ENCODE peak calls at places on chromosomes 1 and 21, in eight cellular contexts. One of them, this sample, is unnamed.
A peak's percentile ranks its signal among the peaks of the same experiment; 100 is the strongest.

GRCh38 chr21:42010507-42011493 is 640 bp upstream of the ZBTB21 start:
- DNase-seq in ovary: peak; percentile 54
- DNase-seq in neural progenitor cell: peak; percentile 74
- DNase-seq in uterus: peak; percentile 29
- DNase-seq in effector memory CD4-positive, alpha-beta T cell: no peak
- DNase-seq in CD8-positive, alpha-beta T cell: peak; percentile 61
- DNase-seq in PC-9: no peak
- DNase-seq in breast epithelium: peak; percentile 17
- DNase-seq in this sample: no peak

GRCh38 chr1:204103121-204103741 is 30.3 kb downstream of the SOX13 start:
- DNase-seq in ovary: no peak
- DNase-seq in CD8-positive, alpha-beta T cell: no peak
- DNase-seq in uterus: no peak
- DNase-seq in PC-9: peak; percentile 54
- DNase-seq in neural progenitor cell: peak; percentile 46
- DNase-seq in breast epithelium: no peak
- DNase-seq in effector memory CD4-positive, alpha-beta T cell: no peak
- DNase-seq in this sample: no peak

GRCh38 chr1:206737729-206738222 is 32.8 kb upstream of the IL19 start:
- DNase-seq in ovary: no peak
- DNase-seq in CD8-positive, alpha-beta T cell: no peak
- DNase-seq in breast epithelium: no peak
- DNase-seq in PC-9: no peak
- DNase-seq in effector memory CD4-positive, alpha-beta T cell: no peak
- DNase-seq in neural progenitor cell: no peak
- DNase-seq in uterus: no peak
- DNase-seq in this sample: no peak

GRCh38 chr21:43645414-43645891 is 13.8 kb downstream of the HSF2BP start:
- DNase-seq in effector memory CD4-positive, alpha-beta T cell: no peak
- DNase-seq in breast epithelium: peak; percentile 60
- DNase-seq in neural progenitor cell: peak; percentile 66
- DNase-seq in ovary: peak; percentile 50
- DNase-seq in uterus: peak; percentile 42
- DNase-seq in CD8-positive, alpha-beta T cell: no peak
- DNase-seq in PC-9: peak; percentile 41
- DNase-seq in this sample: no peak

GRCh38 chr1:77899647-77900320 is 11.4 kb downstream of the NEXN start:
- DNase-seq in neural progenitor cell: no peak
- DNase-seq in ovary: no peak
- DNase-seq in PC-9: no peak
- DNase-seq in CD8-positive, alpha-beta T cell: no peak
- DNase-seq in breast epithelium: no peak
- DNase-seq in uterus: no peak
- DNase-seq in effector memory CD4-positive, alpha-beta T cell: no peak
- DNase-seq in this sample: no peak

GRCh38 chr1:156118175-156118868 is 3.8 kb downstream of the LMNA start:
- DNase-seq in breast epithelium: no peak
- DNase-seq in effector memory CD4-positive, alpha-beta T cell: peak; percentile 10
- DNase-seq in neural progenitor cell: no peak
- DNase-seq in ovary: peak; percentile 49
- DNase-seq in PC-9: no peak
- DNase-seq in CD8-positive, alpha-beta T cell: no peak
- DNase-seq in uterus: no peak
- DNase-seq in this sample: peak; percentile 75

GRCh38 chr1:180252638-180253536 is 22.8 kb downstream of the LHX4 start:
- DNase-seq in CD8-positive, alpha-beta T cell: peak; percentile 72
- DNase-seq in uterus: peak; percentile 52
- DNase-seq in effector memory CD4-positive, alpha-beta T cell: peak; percentile 31
- DNase-seq in PC-9: peak; percentile 47
- DNase-seq in ovary: no peak
- DNase-seq in breast epithelium: no peak
- DNase-seq in neural progenitor cell: peak; percentile 82
- DNase-seq in this sample: peak; percentile 67

GRCh38 chr1:57826535-57826934 is 402.7 kb upstream of the DAB1 start:
- DNase-seq in effector memory CD4-positive, alpha-beta T cell: no peak
- DNase-seq in ovary: no peak
- DNase-seq in PC-9: no peak
- DNase-seq in breast epithelium: no peak
- DNase-seq in CD8-positive, alpha-beta T cell: no peak
- DNase-seq in neural progenitor cell: no peak
- DNase-seq in uterus: no peak
- DNase-seq in this sample: peak; percentile 14

GRCh38 chr1:245411245-245411644 is 256.5 kb downstream of the KIF26B start:
- DNase-seq in effector memory CD4-positive, alpha-beta T cell: no peak
- DNase-seq in ovary: no peak
- DNase-seq in PC-9: no peak
- DNase-seq in CD8-positive, alpha-beta T cell: no peak
- DNase-seq in neural progenitor cell: no peak
- DNase-seq in breast epithelium: no peak
- DNase-seq in uterus: no peak
- DNase-seq in this sample: no peak

GRCh38 chr1:152348447-152348846 is 11.4 kb downstream of the FLG2 start:
- DNase-seq in ovary: no peak
- DNase-seq in uterus: no peak
- DNase-seq in PC-9: no peak
- DNase-seq in neural progenitor cell: no peak
- DNase-seq in CD8-positive, alpha-beta T cell: no peak
- DNase-seq in breast epithelium: no peak
- DNase-seq in effector memory CD4-positive, alpha-beta T cell: no peak
- DNase-seq in this sample: no peak

GRCh38 chr21:41763996-41764395 is 2.9 kb downstream of the RIPK4 start:
- DNase-seq in CD8-positive, alpha-beta T cell: no peak
- DNase-seq in uterus: no peak
- DNase-seq in PC-9: no peak
- DNase-seq in breast epithelium: no peak
- DNase-seq in neural progenitor cell: no peak
- DNase-seq in effector memory CD4-positive, alpha-beta T cell: no peak
- DNase-seq in ovary: no peak
- DNase-seq in this sample: no peak

GRCh38 chr1:228094432-228095016 is 8.6 kb downstream of the C1orf35 start:
- DNase-seq in breast epithelium: no peak
- DNase-seq in PC-9: no peak
- DNase-seq in uterus: no peak
- DNase-seq in effector memory CD4-positive, alpha-beta T cell: no peak
- DNase-seq in CD8-positive, alpha-beta T cell: no peak
- DNase-seq in neural progenitor cell: no peak
- DNase-seq in ovary: peak; percentile 8
- DNase-seq in this sample: no peak

GRCh38 chr1:227928811-227929375 is 18.8 kb downstream of the WNT9A start:
- DNase-seq in CD8-positive, alpha-beta T cell: no peak
- DNase-seq in ovary: no peak
- DNase-seq in neural progenitor cell: no peak
- DNase-seq in breast epithelium: no peak
- DNase-seq in PC-9: no peak
- DNase-seq in effector memory CD4-positive, alpha-beta T cell: no peak
- DNase-seq in uterus: no peak
- DNase-seq in this sample: no peak

GRCh38 chr1:93753766-93754763 is 72.4 kb upstream of the BCAR3 start:
- DNase-seq in PC-9: peak; percentile 94
- DNase-seq in uterus: no peak
- DNase-seq in breast epithelium: peak; percentile 52
- DNase-seq in ovary: no peak
- DNase-seq in effector memory CD4-positive, alpha-beta T cell: no peak
- DNase-seq in CD8-positive, alpha-beta T cell: no peak
- DNase-seq in neural progenitor cell: no peak
- DNase-seq in this sample: no peak

GRCh38 chr1:54995835-54996234 is 2.9 kb upstream of the BSND start:
- DNase-seq in CD8-positive, alpha-beta T cell: peak; percentile 55
- DNase-seq in breast epithelium: no peak
- DNase-seq in PC-9: no peak
- DNase-seq in neural progenitor cell: no peak
- DNase-seq in uterus: no peak
- DNase-seq in effector memory CD4-positive, alpha-beta T cell: peak; percentile 39
- DNase-seq in ovary: no peak
- DNase-seq in this sample: no peak

GRCh38 chr1:16440150-16440479 is 409 bp upstream of the NECAP2 start:
- DNase-seq in breast epithelium: peak; percentile 21
- DNase-seq in neural progenitor cell: no peak
- DNase-seq in CD8-positive, alpha-beta T cell: no peak
- DNase-seq in effector memory CD4-positive, alpha-beta T cell: no peak
- DNase-seq in ovary: no peak
- DNase-seq in PC-9: no peak
- DNase-seq in uterus: no peak
- DNase-seq in this sample: no peak

GRCh38 chr1:55867444-55867843 is 652.3 kb upstream of the USP24 start:
- DNase-seq in ovary: no peak
- DNase-seq in uterus: no peak
- DNase-seq in breast epithelium: no peak
- DNase-seq in neural progenitor cell: no peak
- DNase-seq in CD8-positive, alpha-beta T cell: no peak
- DNase-seq in PC-9: no peak
- DNase-seq in effector memory CD4-positive, alpha-beta T cell: no peak
- DNase-seq in this sample: no peak

GRCh38 chr21:45480701-45481500 is 61.3 kb downstream of the SLC19A1 start:
- DNase-seq in neural progenitor cell: no peak
- DNase-seq in effector memory CD4-positive, alpha-beta T cell: no peak
- DNase-seq in PC-9: no peak
- DNase-seq in uterus: no peak
- DNase-seq in breast epithelium: no peak
- DNase-seq in CD8-positive, alpha-beta T cell: no peak
- DNase-seq in ovary: no peak
- DNase-seq in this sample: no peak

GRCh38 chr1:36919491-36920145 is 114.7 kb downstream of the GRIK3 start:
- DNase-seq in neural progenitor cell: no peak
- DNase-seq in breast epithelium: no peak
- DNase-seq in effector memory CD4-positive, alpha-beta T cell: no peak
- DNase-seq in uterus: no peak
- DNase-seq in ovary: no peak
- DNase-seq in PC-9: no peak
- DNase-seq in CD8-positive, alpha-beta T cell: peak; percentile 34
- DNase-seq in this sample: no peak

GRCh38 chr1:10459185-10459584 is 9.4 kb downstream of the CORT start:
- DNase-seq in uterus: no peak
- DNase-seq in breast epithelium: no peak
- DNase-seq in neural progenitor cell: no peak
- DNase-seq in effector memory CD4-positive, alpha-beta T cell: no peak
- DNase-seq in ovary: no peak
- DNase-seq in CD8-positive, alpha-beta T cell: no peak
- DNase-seq in PC-9: peak; percentile 97
- DNase-seq in this sample: no peak

GRCh38 chr1:91736146-91736998 is 149.6 kb downstream of the TGFBR3 start:
- DNase-seq in CD8-positive, alpha-beta T cell: no peak
- DNase-seq in neural progenitor cell: no peak
- DNase-seq in PC-9: no peak
- DNase-seq in breast epithelium: peak; percentile 48
- DNase-seq in ovary: no peak
- DNase-seq in effector memory CD4-positive, alpha-beta T cell: no peak
- DNase-seq in uterus: no peak
- DNase-seq in this sample: no peak

GRCh38 chr1:91735266-91735845 is 150.6 kb downstream of the TGFBR3 start:
- DNase-seq in CD8-positive, alpha-beta T cell: no peak
- DNase-seq in breast epithelium: no peak
- DNase-seq in uterus: no peak
- DNase-seq in ovary: no peak
- DNase-seq in effector memory CD4-positive, alpha-beta T cell: no peak
- DNase-seq in neural progenitor cell: no peak
- DNase-seq in PC-9: no peak
- DNase-seq in this sample: no peak

GRCh38 chr1:91737650-91738049 is 148.3 kb downstream of the TGFBR3 start:
- DNase-seq in CD8-positive, alpha-beta T cell: no peak
- DNase-seq in breast epithelium: no peak
- DNase-seq in effector memory CD4-positive, alpha-beta T cell: no peak
- DNase-seq in ovary: no peak
- DNase-seq in uterus: no peak
- DNase-seq in PC-9: no peak
- DNase-seq in neural progenitor cell: no peak
- DNase-seq in this sample: no peak

GRCh38 chr1:91732991-91733390 is 153.0 kb downstream of the TGFBR3 start:
- DNase-seq in ovary: no peak
- DNase-seq in effector memory CD4-positive, alpha-beta T cell: no peak
- DNase-seq in neural progenitor cell: no peak
- DNase-seq in CD8-positive, alpha-beta T cell: no peak
- DNase-seq in breast epithelium: no peak
- DNase-seq in PC-9: no peak
- DNase-seq in uterus: no peak
- DNase-seq in this sample: no peak

DNA sequence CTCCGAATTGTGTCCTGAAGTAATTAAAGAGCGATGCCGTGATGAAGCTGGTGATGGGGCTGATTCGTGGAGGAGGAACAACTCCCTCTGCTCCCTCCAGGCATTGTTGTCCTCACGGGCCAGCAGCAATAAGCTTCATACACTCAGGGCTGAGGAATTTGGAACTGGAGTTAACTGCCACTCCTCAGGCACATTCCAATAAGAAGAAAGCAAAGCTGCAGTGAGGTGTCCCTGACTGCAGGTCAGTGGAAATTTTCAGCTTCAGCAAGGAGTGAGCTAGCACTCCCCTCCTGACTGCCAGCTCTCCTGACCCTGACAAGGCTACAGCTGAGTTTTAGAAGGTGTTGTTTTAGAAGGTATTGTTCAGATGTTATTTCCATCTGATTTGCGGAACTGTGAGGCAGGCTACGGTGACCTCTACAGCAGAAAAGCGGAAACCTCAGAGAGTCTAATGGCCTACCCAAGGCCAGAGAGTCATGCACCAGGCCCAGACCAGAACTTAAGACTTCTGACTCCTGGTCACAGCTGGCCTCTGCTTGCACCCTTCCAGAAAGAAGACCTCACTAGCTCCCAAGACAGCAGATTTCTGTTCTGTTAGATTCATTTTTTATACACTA is 148.8 kb downstream of the TGFBR3 start:
- DNase-seq in PC-9: peak; percentile 100
- DNase-seq in breast epithelium: peak; percentile 88
- DNase-seq in ovary: no peak
- DNase-seq in uterus: peak; percentile 48
- DNase-seq in neural progenitor cell: peak; percentile 77
- DNase-seq in CD8-positive, alpha-beta T cell: no peak
- DNase-seq in effector memory CD4-positive, alpha-beta T cell: no peak
- DNase-seq in this sample: no peak
- H3K27ac ChIP-seq in PC-9: peak overlapping the region; percentile 89
- H3K27ac ChIP-seq in breast epithelium: peak overlapping the region; percentile 86
- H3K27ac ChIP-seq in ovary: peak overlapping the region; percentile 56
- H3K27ac ChIP-seq in uterus: peak overlapping the region; percentile 91
- H3K27ac ChIP-seq in neural progenitor cell: peak overlapping the region; percentile 32
- H3K27ac ChIP-seq in CD8-positive, alpha-beta T cell: no peak overlapping the region
- H3K27ac ChIP-seq in effector memory CD4-positive, alpha-beta T cell: no peak overlapping the region
- H3K27ac ChIP-seq in this sample: peak overlapping the region; percentile 85

GRCh38 chr1:202578001-202578500 is 132.2 kb downstream of the SYT2 start:
- DNase-seq in uterus: no peak
- DNase-seq in ovary: no peak
- DNase-seq in neural progenitor cell: peak; percentile 45
- DNase-seq in CD8-positive, alpha-beta T cell: no peak
- DNase-seq in PC-9: no peak
- DNase-seq in effector memory CD4-positive, alpha-beta T cell: no peak
- DNase-seq in breast epithelium: no peak
- DNase-seq in this sample: no peak
- H3K36me3 ChIP-seq in uterus: no peaks in the 10 kb centered on the region
- H3K36me3 ChIP-seq in ovary: no peaks in the 10 kb centered on the region
- H3K36me3 ChIP-seq in neural progenitor cell: no peaks in the 10 kb centered on the region
- H3K36me3 ChIP-seq in CD8-positive, alpha-beta T cell: no peaks in the 10 kb centered on the region
- H3K36me3 ChIP-seq in PC-9: peaks cover 19% of the 10 kb centered on the region
- H3K36me3 ChIP-seq in effector memory CD4-positive, alpha-beta T cell: peaks cover 3% of the 10 kb centered on the region
- H3K36me3 ChIP-seq in breast epithelium: no peaks in the 10 kb centered on the region
- H3K36me3 ChIP-seq in this sample: peaks cover 40% of the 10 kb centered on the region

GRCh38 chr1:14522331-14523241 is 75.9 kb upstream of the KAZN start:
- DNase-seq in CD8-positive, alpha-beta T cell: no peak
- DNase-seq in uterus: peak; percentile 69
- DNase-seq in neural progenitor cell: peak; percentile 37
- DNase-seq in ovary: peak; percentile 31
- DNase-seq in effector memory CD4-positive, alpha-beta T cell: no peak
- DNase-seq in breast epithelium: no peak
- DNase-seq in PC-9: no peak
- DNase-seq in this sample: peak; percentile 33
- H3K27ac ChIP-seq in CD8-positive, alpha-beta T cell: no peak overlapping the region
- H3K27ac ChIP-seq in uterus: peak overlapping the region; percentile 69
- H3K27ac ChIP-seq in neural progenitor cell: no peak overlapping the region
- H3K27ac ChIP-seq in ovary: no peak overlapping the region
- H3K27ac ChIP-seq in effector memory CD4-positive, alpha-beta T cell: no peak overlapping the region
- H3K27ac ChIP-seq in breast epithelium: peak overlapping the region; percentile 80
- H3K27ac ChIP-seq in PC-9: no peak overlapping the region
- H3K27ac ChIP-seq in this sample: peak overlapping the region; percentile 70

GRCh38 chr1:39386997-39387396 is 104.4 kb upstream of the BMP8A start:
- DNase-seq in ovary: no peak
- DNase-seq in CD8-positive, alpha-beta T cell: no peak
- DNase-seq in effector memory CD4-positive, alpha-beta T cell: no peak
- DNase-seq in neural progenitor cell: no peak
- DNase-seq in breast epithelium: no peak
- DNase-seq in PC-9: no peak
- DNase-seq in uterus: no peak
- DNase-seq in this sample: no peak
- H3K36me3 ChIP-seq in ovary: no peaks in the 10 kb centered on the region
- H3K36me3 ChIP-seq in CD8-positive, alpha-beta T cell: peaks cover 39% of the 10 kb centered on the region
- H3K36me3 ChIP-seq in effector memory CD4-positive, alpha-beta T cell: peaks cover 68% of the 10 kb centered on the region
- H3K36me3 ChIP-seq in neural progenitor cell: peaks cover 11% of the 10 kb centered on the region
- H3K36me3 ChIP-seq in breast epithelium: no peaks in the 10 kb centered on the region
- H3K36me3 ChIP-seq in PC-9: peaks cover 13% of the 10 kb centered on the region
- H3K36me3 ChIP-seq in uterus: no peaks in the 10 kb centered on the region
- H3K36me3 ChIP-seq in this sample: peaks cover 73% of the 10 kb centered on the region